ENCODE peak calls at places on chromosomes 11 and 22, in five cellular contexts. One of them, this sample, is unnamed.

GRCh38 chr22:20509344-20510047 is 2.1 kb downstream of the MED15 start:
- DNase-seq in activated naive CD8-positive, alpha-beta T cell treated with anti-CD3 and anti-CD28 coated beads, Interleukin-2, amount 50 U/mL, for 24 hours: peak; percentile 63
- DNase-seq in nephron progenitor cell: no peak
- DNase-seq in EH: peak; percentile 97
- DNase-seq in substantia nigra: no peak
- DNase-seq in this sample: peak; percentile 95

GRCh38 chr11:115348404-115348803 is 155.8 kb downstream of the CADM1 start:
- DNase-seq in activated naive CD8-positive, alpha-beta T cell treated with anti-CD3 and anti-CD28 coated beads, Interleukin-2, amount 50 U/mL, for 24 hours: no peak
- DNase-seq in substantia nigra: no peak
- DNase-seq in nephron progenitor cell: no peak
- DNase-seq in EH: no peak
- DNase-seq in this sample: no peak

GRCh38 chr11:31809857-31810778 is 1.0 kb downstream of the PAX6 start:
- DNase-seq in EH: peak; percentile 37
- DNase-seq in substantia nigra: no peak
- DNase-seq in activated naive CD8-positive, alpha-beta T cell treated with anti-CD3 and anti-CD28 coated beads, Interleukin-2, amount 50 U/mL, for 24 hours: no peak
- DNase-seq in nephron progenitor cell: peak; percentile 69
- DNase-seq in this sample: peak; percentile 52

GRCh38 chr22:39527481-39527961 is 5.0 kb downstream of the RPS19BP1 start:
- DNase-seq in nephron progenitor cell: no peak
- DNase-seq in activated naive CD8-positive, alpha-beta T cell treated with anti-CD3 and anti-CD28 coated beads, Interleukin-2, amount 50 U/mL, for 24 hours: no peak
- DNase-seq in substantia nigra: no peak
- DNase-seq in EH: peak; percentile 15
- DNase-seq in this sample: peak; percentile 41

GRCh38 chr22:21823740-21824438 is 43.6 kb downstream of the MAPK1 start:
- DNase-seq in EH: peak; percentile 84
- DNase-seq in substantia nigra: no peak
- DNase-seq in nephron progenitor cell: no peak
- DNase-seq in activated naive CD8-positive, alpha-beta T cell treated with anti-CD3 and anti-CD28 coated beads, Interleukin-2, amount 50 U/mL, for 24 hours: no peak
- DNase-seq in this sample: peak; percentile 35

GRCh38 chr11:94537051-94537600 is 6.6 kb upstream of the FUT4 start:
- DNase-seq in EH: peak; percentile 84
- DNase-seq in activated naive CD8-positive, alpha-beta T cell treated with anti-CD3 and anti-CD28 coated beads, Interleukin-2, amount 50 U/mL, for 24 hours: no peak
- DNase-seq in substantia nigra: no peak
- DNase-seq in nephron progenitor cell: no peak
- DNase-seq in this sample: peak; percentile 73

GRCh38 chr11:128291835-128292234 is 295.5 kb downstream of the ETS1 start:
- DNase-seq in substantia nigra: no peak
- DNase-seq in activated naive CD8-positive, alpha-beta T cell treated with anti-CD3 and anti-CD28 coated beads, Interleukin-2, amount 50 U/mL, for 24 hours: peak; percentile 67
- DNase-seq in EH: no peak
- DNase-seq in nephron progenitor cell: no peak
- DNase-seq in this sample: no peak

GRCh38 chr11:119369035-119369925 is 12.2 kb downstream of the USP2 start:
- DNase-seq in nephron progenitor cell: no peak
- DNase-seq in substantia nigra: no peak
- DNase-seq in EH: peak; percentile 56
- DNase-seq in activated naive CD8-positive, alpha-beta T cell treated with anti-CD3 and anti-CD28 coated beads, Interleukin-2, amount 50 U/mL, for 24 hours: no peak
- DNase-seq in this sample: no peak

GRCh38 chr11:116714902-116715301 is 57.9 kb downstream of the BUD13 start:
- DNase-seq in substantia nigra: no peak
- DNase-seq in EH: no peak
- DNase-seq in activated naive CD8-positive, alpha-beta T cell treated with anti-CD3 and anti-CD28 coated beads, Interleukin-2, amount 50 U/mL, for 24 hours: no peak
- DNase-seq in nephron progenitor cell: no peak
- DNase-seq in this sample: no peak

GRCh38 chr22:32617271-32617670 is 142.7 kb downstream of the FBXO7 start:
- DNase-seq in activated naive CD8-positive, alpha-beta T cell treated with anti-CD3 and anti-CD28 coated beads, Interleukin-2, amount 50 U/mL, for 24 hours: no peak
- DNase-seq in EH: peak; percentile 77
- DNase-seq in substantia nigra: no peak
- DNase-seq in nephron progenitor cell: no peak
- DNase-seq in this sample: peak; percentile 19

GRCh38 chr11:86279713-86280112 is 22.3 kb upstream of the HIKESHI start:
- DNase-seq in EH: no peak
- DNase-seq in activated naive CD8-positive, alpha-beta T cell treated with anti-CD3 and anti-CD28 coated beads, Interleukin-2, amount 50 U/mL, for 24 hours: no peak
- DNase-seq in nephron progenitor cell: no peak
- DNase-seq in substantia nigra: no peak
- DNase-seq in this sample: no peak

GRCh38 chr11:94635072-94635471 is 67.9 kb downstream of the PIWIL4 start:
- DNase-seq in EH: no peak
- DNase-seq in nephron progenitor cell: no peak
- DNase-seq in activated naive CD8-positive, alpha-beta T cell treated with anti-CD3 and anti-CD28 coated beads, Interleukin-2, amount 50 U/mL, for 24 hours: no peak
- DNase-seq in substantia nigra: no peak
- DNase-seq in this sample: no peak

GRCh38 chr11:7538023-7538422 is 24.2 kb downstream of the PPFIBP2 start:
- DNase-seq in EH: peak; percentile 7
- DNase-seq in substantia nigra: no peak
- DNase-seq in activated naive CD8-positive, alpha-beta T cell treated with anti-CD3 and anti-CD28 coated beads, Interleukin-2, amount 50 U/mL, for 24 hours: peak; percentile 12
- DNase-seq in nephron progenitor cell: no peak
- DNase-seq in this sample: no peak

GRCh38 chr11:1345752-1346513 is 36.5 kb upstream of the TOLLIP start:
- DNase-seq in EH: no peak
- DNase-seq in substantia nigra: no peak
- DNase-seq in activated naive CD8-positive, alpha-beta T cell treated with anti-CD3 and anti-CD28 coated beads, Interleukin-2, amount 50 U/mL, for 24 hours: no peak
- DNase-seq in nephron progenitor cell: no peak
- DNase-seq in this sample: no peak

GRCh38 chr11:130675917-130676316 is 227.5 kb downstream of the ADAMTS15 start:
- DNase-seq in activated naive CD8-positive, alpha-beta T cell treated with anti-CD3 and anti-CD28 coated beads, Interleukin-2, amount 50 U/mL, for 24 hours: no peak
- DNase-seq in nephron progenitor cell: no peak
- DNase-seq in EH: no peak
- DNase-seq in substantia nigra: no peak
- DNase-seq in this sample: no peak

GRCh38 chr11:63020671-63021255 is 5.1 kb upstream of the SLC22A8 start:
- DNase-seq in activated naive CD8-positive, alpha-beta T cell treated with anti-CD3 and anti-CD28 coated beads, Interleukin-2, amount 50 U/mL, for 24 hours: peak; percentile 52
- DNase-seq in nephron progenitor cell: peak; percentile 31
- DNase-seq in substantia nigra: no peak
- DNase-seq in EH: no peak
- DNase-seq in this sample: no peak

GRCh38 chr11:4090258-4090657 is 4.3 kb upstream of the RRM1 start:
- DNase-seq in substantia nigra: no peak
- DNase-seq in EH: no peak
- DNase-seq in activated naive CD8-positive, alpha-beta T cell treated with anti-CD3 and anti-CD28 coated beads, Interleukin-2, amount 50 U/mL, for 24 hours: no peak
- DNase-seq in nephron progenitor cell: no peak
- DNase-seq in this sample: no peak

GRCh38 chr22:39293766-39294368 is 25.6 kb downstream of the RPL3 start:
- DNase-seq in substantia nigra: no peak
- DNase-seq in nephron progenitor cell: no peak
- DNase-seq in activated naive CD8-positive, alpha-beta T cell treated with anti-CD3 and anti-CD28 coated beads, Interleukin-2, amount 50 U/mL, for 24 hours: no peak
- DNase-seq in EH: no peak
- DNase-seq in this sample: no peak

GRCh38 chr11:78615724-78616123 is 41.1 kb upstream of the NARS2 start:
- DNase-seq in substantia nigra: no peak
- DNase-seq in nephron progenitor cell: no peak
- DNase-seq in EH: no peak
- DNase-seq in activated naive CD8-positive, alpha-beta T cell treated with anti-CD3 and anti-CD28 coated beads, Interleukin-2, amount 50 U/mL, for 24 hours: no peak
- DNase-seq in this sample: peak; percentile 13

GRCh38 chr11:77188323-77188911 is 60.4 kb downstream of the MYO7A start:
- DNase-seq in EH: peak; percentile 77
- DNase-seq in activated naive CD8-positive, alpha-beta T cell treated with anti-CD3 and anti-CD28 coated beads, Interleukin-2, amount 50 U/mL, for 24 hours: peak; percentile 77
- DNase-seq in substantia nigra: no peak
- DNase-seq in nephron progenitor cell: peak; percentile 81
- DNase-seq in this sample: peak; percentile 90

GRCh38 chr22:29128891-29129643 is 56.2 kb downstream of the KREMEN1 start:
- DNase-seq in substantia nigra: no peak
- DNase-seq in nephron progenitor cell: no peak
- DNase-seq in activated naive CD8-positive, alpha-beta T cell treated with anti-CD3 and anti-CD28 coated beads, Interleukin-2, amount 50 U/mL, for 24 hours: no peak
- DNase-seq in EH: peak; percentile 55
- DNase-seq in this sample: peak; percentile 39

GRCh38 chr11:87780068-87780413 is 395.2 kb downstream of the RAB38 start:
- DNase-seq in activated naive CD8-positive, alpha-beta T cell treated with anti-CD3 and anti-CD28 coated beads, Interleukin-2, amount 50 U/mL, for 24 hours: no peak
- DNase-seq in EH: no peak
- DNase-seq in substantia nigra: no peak
- DNase-seq in nephron progenitor cell: no peak
- DNase-seq in this sample: no peak

GRCh38 chr11:65366340-65366773 is 11.8 kb downstream of the TIGD3 start:
- DNase-seq in EH: peak; percentile 84
- DNase-seq in nephron progenitor cell: no peak
- DNase-seq in substantia nigra: no peak
- DNase-seq in activated naive CD8-positive, alpha-beta T cell treated with anti-CD3 and anti-CD28 coated beads, Interleukin-2, amount 50 U/mL, for 24 hours: no peak
- DNase-seq in this sample: peak; percentile 91

GRCh38 chr22:26432619-26433311 is 3.7 kb downstream of the ASPHD2 start:
- DNase-seq in activated naive CD8-positive, alpha-beta T cell treated with anti-CD3 and anti-CD28 coated beads, Interleukin-2, amount 50 U/mL, for 24 hours: no peak
- DNase-seq in nephron progenitor cell: no peak
- DNase-seq in EH: no peak
- DNase-seq in substantia nigra: no peak
- DNase-seq in this sample: no peak

GRCh38 chr11:9803685-9804413 is 140.0 kb downstream of the SWAP70 start:
- DNase-seq in nephron progenitor cell: no peak
- DNase-seq in activated naive CD8-positive, alpha-beta T cell treated with anti-CD3 and anti-CD28 coated beads, Interleukin-2, amount 50 U/mL, for 24 hours: no peak
- DNase-seq in substantia nigra: no peak
- DNase-seq in EH: peak; percentile 42
- DNase-seq in this sample: peak; percentile 62

GRCh38 chr11:45332486-45332934 is 46.4 kb upstream of the SYT13 start:
- DNase-seq in activated naive CD8-positive, alpha-beta T cell treated with anti-CD3 and anti-CD28 coated beads, Interleukin-2, amount 50 U/mL, for 24 hours: peak; percentile 40
- DNase-seq in nephron progenitor cell: peak; percentile 57
- DNase-seq in EH: peak; percentile 43
- DNase-seq in substantia nigra: no peak
- DNase-seq in this sample: peak; percentile 66

GRCh38 chr22:35728639-35729308 is 11.1 kb downstream of the APOL5 start:
- DNase-seq in activated naive CD8-positive, alpha-beta T cell treated with anti-CD3 and anti-CD28 coated beads, Interleukin-2, amount 50 U/mL, for 24 hours: no peak
- DNase-seq in EH: no peak
- DNase-seq in nephron progenitor cell: no peak
- DNase-seq in substantia nigra: no peak
- DNase-seq in this sample: no peak

GRCh38 chr11:64998141-64998540 is 1.4 kb upstream of the BATF2 start:
- DNase-seq in EH: no peak
- DNase-seq in substantia nigra: no peak
- DNase-seq in activated naive CD8-positive, alpha-beta T cell treated with anti-CD3 and anti-CD28 coated beads, Interleukin-2, amount 50 U/mL, for 24 hours: no peak
- DNase-seq in nephron progenitor cell: no peak
- DNase-seq in this sample: no peak

GRCh38 chr22:41332217-41332616 is 30.9 kb downstream of the ZC3H7B start:
- DNase-seq in substantia nigra: no peak
- DNase-seq in activated naive CD8-positive, alpha-beta T cell treated with anti-CD3 and anti-CD28 coated beads, Interleukin-2, amount 50 U/mL, for 24 hours: no peak
- DNase-seq in EH: no peak
- DNase-seq in nephron progenitor cell: no peak
- DNase-seq in this sample: no peak

GRCh38 chr11:93921695-93922468 is 71.5 kb upstream of the VSTM5 start:
- DNase-seq in substantia nigra: no peak
- DNase-seq in EH: peak; percentile 68
- DNase-seq in nephron progenitor cell: peak; percentile 49
- DNase-seq in activated naive CD8-positive, alpha-beta T cell treated with anti-CD3 and anti-CD28 coated beads, Interleukin-2, amount 50 U/mL, for 24 hours: peak; percentile 18
- DNase-seq in this sample: peak; percentile 84

GRCh38 chr11:12106101-12106500 is 4.3 kb upstream of the MICAL2 start:
- DNase-seq in activated naive CD8-positive, alpha-beta T cell treated with anti-CD3 and anti-CD28 coated beads, Interleukin-2, amount 50 U/mL, for 24 hours: no peak
- DNase-seq in EH: no peak
- DNase-seq in substantia nigra: no peak
- DNase-seq in nephron progenitor cell: no peak
- DNase-seq in this sample: no peak

GRCh38 chr22:32634424-32634981 is 159.9 kb downstream of the FBXO7 start:
- DNase-seq in activated naive CD8-positive, alpha-beta T cell treated with anti-CD3 and anti-CD28 coated beads, Interleukin-2, amount 50 U/mL, for 24 hours: no peak
- DNase-seq in EH: no peak
- DNase-seq in nephron progenitor cell: no peak
- DNase-seq in substantia nigra: no peak
- DNase-seq in this sample: no peak

GRCh38 chr22:18156878-18157713 is 7.1 kb downstream of the USP18 start:
- DNase-seq in nephron progenitor cell: peak; percentile 79
- DNase-seq in activated naive CD8-positive, alpha-beta T cell treated with anti-CD3 and anti-CD28 coated beads, Interleukin-2, amount 50 U/mL, for 24 hours: peak; percentile 73
- DNase-seq in EH: peak; percentile 100
- DNase-seq in substantia nigra: no peak
- DNase-seq in this sample: peak; percentile 90

This sample was measured in choroid plexus epithelial cell.